ENCODE peak calls at places on chromosomes 6 and 20, in five cellular contexts. O, P, R, E and M are unnamed samples.

GRCh38 chr20:58174708-58175287 is 53.7 kb downstream of the ANKRD60 start:
- DNase-seq in O (no peak), P (peak), R (no peak), E (no peak), M (no peak)

GRCh38 chr6:2611092-2611491 is 139.6 kb downstream of the MYLK4 start:
- DNase-seq in O (no peak), P (no peak), R (no peak), E (no peak), M (no peak)

GRCh38 chr20:45823949-45824835 is 2.9 kb downstream of the TNNC2 start:
- DNase-seq in O (no peak), P (peak), R (no peak), E (peak), M (peak)

GRCh38 chr6:113858605-113859348 is 1.6 kb downstream of the MARCKS start:
- DNase-seq in O (peak), P (peak), R (peak), E (peak), M (peak)

GRCh38 chr6:16206595-16207037 is 31.8 kb upstream of the GMPR start:
- DNase-seq in O (peak), P (peak), R (peak), E (peak), M (peak)

GRCh38 chr20:50381053-50381732 is 129.0 kb upstream of the PTPN1 start:
- DNase-seq in O (no peak), P (no peak), R (no peak), E (no peak), M (no peak)

GRCh38 chr20:46289416-46289815 is 18.9 kb downstream of the CDH22 start:
- DNase-seq in O (no peak), P (no peak), R (no peak), E (no peak), M (no peak)

GRCh38 chr6:142647436-142648389 is 297.3 kb downstream of the HIVEP2 start:
- DNase-seq in O (no peak), P (no peak), R (no peak), E (no peak), M (no peak)

GRCh38 chr20:53795170-53795569 is 201.5 kb upstream of the ZNF217 start:
- DNase-seq in O (no peak), P (no peak), R (no peak), E (no peak), M (no peak)

GRCh38 chr20:672975-673604 is 2.5 kb downstream of the SCRT2 start:
- DNase-seq in O (no peak), P (peak), R (no peak), E (no peak), M (no peak)

GRCh38 chr20:24296477-24297380 is 172.7 kb upstream of the SYNDIG1 start:
- DNase-seq in O (no peak), P (no peak), R (no peak), E (no peak), M (no peak)

GRCh38 chr20:18537651-18538050 is 29.6 kb upstream of the SMIM26 start:
- DNase-seq in O (no peak), P (no peak), R (no peak), E (no peak), M (no peak)

GRCh38 chr6:152296648-152297376 is 340.4 kb downstream of the SYNE1 start:
- DNase-seq in O (no peak), P (peak), R (no peak), E (no peak), M (no peak)

GRCh38 chr6:10347561-10348327 is 67.1 kb downstream of the TFAP2A start:
- DNase-seq in O (no peak), P (no peak), R (no peak), E (no peak), M (no peak)

GRCh38 chr6:16912756-16913155 is 151.5 kb upstream of the ATXN1 start:
- DNase-seq in O (no peak), P (no peak), R (no peak), E (no peak), M (no peak)

GRCh38 chr6:27924179-27924578 is 12.0 kb upstream of the OR2B2 start:
- DNase-seq in O (no peak), P (no peak), R (no peak), E (no peak), M (no peak)

GRCh38 chr6:82877213-82878195 is 188.1 kb downstream of the UBE3D start:
- DNase-seq in O (no peak), P (peak), R (no peak), E (no peak), M (no peak)